ENCODE peak calls at places on chromosomes 11 and 22, in six cellular contexts. One of them, this sample, is unnamed.

GRCh38 chr22:26800858-26801257 is 143.5 kb downstream of the MIAT start:
- DNase-seq in psoas muscle: no peak
- DNase-seq in AG09319: no peak
- DNase-seq in spleen: no peak
- DNase-seq in lower lobe of right lung: no peak
- DNase-seq in osteocyte: no peak
- DNase-seq in this sample: no peak

GRCh38 chr11:69909561-69910518 is 90.6 kb upstream of the FGF3 start:
- DNase-seq in psoas muscle: peak; percentile 49
- DNase-seq in AG09319: no peak
- DNase-seq in spleen: peak; percentile 69
- DNase-seq in lower lobe of right lung: peak; percentile 34
- DNase-seq in osteocyte: no peak
- DNase-seq in this sample: no peak

GRCh38 chr22:23070418-23071162 is at the start of gene GNAZ:
- DNase-seq in psoas muscle: peak; percentile 59
- DNase-seq in AG09319: no peak
- DNase-seq in spleen: peak; percentile 88
- DNase-seq in lower lobe of right lung: peak; percentile 52
- DNase-seq in osteocyte: no peak
- DNase-seq in this sample: no peak

GRCh38 chr11:130653838-130654601 is 205.6 kb downstream of the ADAMTS15 start:
- DNase-seq in psoas muscle: peak; percentile 91
- DNase-seq in AG09319: no peak
- DNase-seq in spleen: no peak
- DNase-seq in lower lobe of right lung: peak; percentile 84
- DNase-seq in osteocyte: peak; percentile 67
- DNase-seq in this sample: no peak

GRCh38 chr11:67309166-67309565 is 5.8 kb downstream of the SSH3 start:
- DNase-seq in psoas muscle: no peak
- DNase-seq in AG09319: no peak
- DNase-seq in spleen: peak; percentile 59
- DNase-seq in lower lobe of right lung: no peak
- DNase-seq in osteocyte: no peak
- DNase-seq in this sample: no peak

GRCh38 chr22:46531776-46532175 is 5.6 kb downstream of the CELSR1 start:
- DNase-seq in psoas muscle: no peak
- DNase-seq in AG09319: no peak
- DNase-seq in spleen: no peak
- DNase-seq in lower lobe of right lung: no peak
- DNase-seq in osteocyte: no peak
- DNase-seq in this sample: no peak

GRCh38 chr22:20169253-20169822 is 18.5 kb upstream of the CCDC188 start:
- DNase-seq in psoas muscle: no peak
- DNase-seq in AG09319: no peak
- DNase-seq in spleen: no peak
- DNase-seq in lower lobe of right lung: no peak
- DNase-seq in osteocyte: no peak
- DNase-seq in this sample: no peak

GRCh38 chr11:11387201-11387600 is 34.2 kb upstream of the CSNK2A3 start:
- DNase-seq in psoas muscle: no peak
- DNase-seq in AG09319: no peak
- DNase-seq in spleen: no peak
- DNase-seq in lower lobe of right lung: no peak
- DNase-seq in osteocyte: no peak
- DNase-seq in this sample: no peak

GRCh38 chr11:34640050-34640971 is 19.4 kb downstream of the EHF start:
- DNase-seq in psoas muscle: no peak
- DNase-seq in AG09319: no peak
- DNase-seq in spleen: no peak
- DNase-seq in lower lobe of right lung: peak; percentile 87
- DNase-seq in osteocyte: no peak
- DNase-seq in this sample: no peak

GRCh38 chr11:18727499-18728236 is 1.7 kb upstream of the IGSF22 start:
- DNase-seq in psoas muscle: peak; percentile 52
- DNase-seq in AG09319: no peak
- DNase-seq in spleen: no peak
- DNase-seq in lower lobe of right lung: no peak
- DNase-seq in osteocyte: no peak
- DNase-seq in this sample: no peak

GRCh38 chr11:123365955-123366354 is 64.1 kb upstream of the GRAMD1B start:
- DNase-seq in psoas muscle: no peak
- DNase-seq in AG09319: no peak
- DNase-seq in spleen: no peak
- DNase-seq in lower lobe of right lung: no peak
- DNase-seq in osteocyte: no peak
- DNase-seq in this sample: no peak

GRCh38 chr11:114183041-114183511 is 113.1 kb upstream of the NNMT start:
- DNase-seq in psoas muscle: peak; percentile 74
- DNase-seq in AG09319: no peak
- DNase-seq in spleen: peak; percentile 89
- DNase-seq in lower lobe of right lung: no peak
- DNase-seq in osteocyte: no peak
- DNase-seq in this sample: peak; percentile 66

GRCh38 chr22:33329398-33329797 is 271.2 kb upstream of the SYN3 start:
- DNase-seq in psoas muscle: no peak
- DNase-seq in AG09319: no peak
- DNase-seq in spleen: no peak
- DNase-seq in lower lobe of right lung: no peak
- DNase-seq in osteocyte: no peak
- DNase-seq in this sample: no peak

GRCh38 chr22:18975434-18976196 is 39.5 kb upstream of the PRODH start:
- DNase-seq in psoas muscle: peak; percentile 28
- DNase-seq in AG09319: no peak
- DNase-seq in spleen: peak; percentile 75
- DNase-seq in lower lobe of right lung: peak; percentile 30
- DNase-seq in osteocyte: no peak
- DNase-seq in this sample: no peak

GRCh38 chr11:108135845-108136599 is 14.7 kb downstream of the ACAT1 start:
- DNase-seq in psoas muscle: no peak
- DNase-seq in AG09319: no peak
- DNase-seq in spleen: no peak
- DNase-seq in lower lobe of right lung: no peak
- DNase-seq in osteocyte: no peak
- DNase-seq in this sample: no peak
- TF ChIP-seq CTCF in psoas muscle: no peak
- TF ChIP-seq CTCF in AG09319: peak; percentile 22
- TF ChIP-seq CTCF in spleen: no peak
- TF ChIP-seq CTCF in lower lobe of right lung: no peak
- TF ChIP-seq CTCF in osteocyte: peak; percentile 32
- TF ChIP-seq CTCF in this sample: no peak

GRCh38 chr11:22177186-22177585 is 15.7 kb upstream of the ANO5 start:
- DNase-seq in psoas muscle: no peak
- DNase-seq in AG09319: no peak
- DNase-seq in spleen: no peak
- DNase-seq in lower lobe of right lung: no peak
- DNase-seq in osteocyte: no peak
- DNase-seq in this sample: no peak
- TF ChIP-seq CTCF in psoas muscle: no peak
- TF ChIP-seq CTCF in AG09319: no peak
- TF ChIP-seq CTCF in spleen: no peak
- TF ChIP-seq CTCF in lower lobe of right lung: no peak
- TF ChIP-seq CTCF in osteocyte: no peak
- TF ChIP-seq CTCF in this sample: no peak

DNA sequence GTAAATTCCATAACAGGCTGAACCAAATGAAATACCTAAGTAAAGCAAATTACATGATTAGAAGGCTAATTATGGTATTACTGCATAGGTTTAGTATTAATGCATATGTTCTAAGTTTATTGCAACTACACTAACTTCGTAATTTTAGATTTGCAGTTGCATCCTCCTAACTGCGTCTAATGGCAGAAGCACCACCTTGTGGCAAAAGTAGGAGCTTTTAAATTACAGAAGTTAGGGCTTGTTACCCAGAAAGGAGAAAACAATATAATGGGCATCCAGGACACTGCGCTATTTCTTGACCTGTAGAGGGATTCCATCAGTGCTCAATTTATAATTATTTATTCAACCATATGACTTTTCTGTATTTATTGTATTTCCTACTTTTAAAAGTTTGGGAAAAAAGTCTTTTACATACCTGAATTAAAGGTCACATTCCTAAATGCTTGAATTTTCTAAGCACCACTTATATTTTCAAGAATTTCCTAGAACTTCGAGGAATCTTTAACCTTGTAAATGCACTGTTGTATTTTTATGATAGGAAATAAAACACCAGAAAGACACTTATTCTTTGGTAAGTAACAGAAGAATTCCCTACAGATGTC is 16.3 kb upstream of the GPR83 start:
- DNase-seq in psoas muscle: no peak
- DNase-seq in AG09319: peak; percentile 11
- DNase-seq in spleen: no peak
- DNase-seq in lower lobe of right lung: no peak
- DNase-seq in osteocyte: no peak
- DNase-seq in this sample: no peak
- TF ChIP-seq CTCF in psoas muscle: peak; percentile 26
- TF ChIP-seq CTCF in AG09319: peak; percentile 68
- TF ChIP-seq CTCF in spleen: peak; percentile 17
- TF ChIP-seq CTCF in lower lobe of right lung: peak; percentile 43
- TF ChIP-seq CTCF in osteocyte: peak; percentile 70
- TF ChIP-seq CTCF in this sample: no peak

GRCh38 chr11:62238151-62238550 is 3.9 kb upstream of the SCGB1D2 start:
- DNase-seq in psoas muscle: no peak
- DNase-seq in AG09319: no peak
- DNase-seq in spleen: no peak
- DNase-seq in lower lobe of right lung: no peak
- DNase-seq in osteocyte: no peak
- DNase-seq in this sample: no peak

GRCh38 chr11:62237499-62237898 is 4.5 kb upstream of the SCGB1D2 start:
- DNase-seq in psoas muscle: no peak
- DNase-seq in AG09319: no peak
- DNase-seq in spleen: no peak
- DNase-seq in lower lobe of right lung: no peak
- DNase-seq in osteocyte: no peak
- DNase-seq in this sample: no peak

GRCh38 chr11:62236187-62236586 is 5.9 kb upstream of the SCGB1D2 start:
- DNase-seq in psoas muscle: no peak
- DNase-seq in AG09319: no peak
- DNase-seq in spleen: no peak
- DNase-seq in lower lobe of right lung: no peak
- DNase-seq in osteocyte: no peak
- DNase-seq in this sample: no peak

GRCh38 chr11:62233730-62234129 is 8.3 kb upstream of the SCGB1D2 start:
- DNase-seq in psoas muscle: no peak
- DNase-seq in AG09319: no peak
- DNase-seq in spleen: no peak
- DNase-seq in lower lobe of right lung: no peak
- DNase-seq in osteocyte: no peak
- DNase-seq in this sample: no peak
- TF ChIP-seq CTCF in psoas muscle: peak; percentile 8
- TF ChIP-seq CTCF in AG09319: no peak
- TF ChIP-seq CTCF in spleen: no peak
- TF ChIP-seq CTCF in lower lobe of right lung: no peak
- TF ChIP-seq CTCF in osteocyte: no peak
- TF ChIP-seq CTCF in this sample: no peak

GRCh38 chr22:25726241-25726640 is 15.7 kb upstream of the MYO18B start:
- DNase-seq in psoas muscle: no peak
- DNase-seq in AG09319: no peak
- DNase-seq in spleen: no peak
- DNase-seq in lower lobe of right lung: no peak
- DNase-seq in osteocyte: peak; percentile 42
- DNase-seq in this sample: no peak

GRCh38 chr22:25718109-25718830 is 23.7 kb upstream of the MYO18B start:
- DNase-seq in psoas muscle: no peak
- DNase-seq in AG09319: no peak
- DNase-seq in spleen: no peak
- DNase-seq in lower lobe of right lung: no peak
- DNase-seq in osteocyte: peak; percentile 32
- DNase-seq in this sample: no peak

GRCh38 chr22:25728064-25728463 is 13.9 kb upstream of the MYO18B start:
- DNase-seq in psoas muscle: no peak
- DNase-seq in AG09319: no peak
- DNase-seq in spleen: no peak
- DNase-seq in lower lobe of right lung: no peak
- DNase-seq in osteocyte: no peak
- DNase-seq in this sample: no peak

GRCh38 chr22:25716637-25717036 is 25.4 kb upstream of the MYO18B start:
- DNase-seq in psoas muscle: no peak
- DNase-seq in AG09319: no peak
- DNase-seq in spleen: no peak
- DNase-seq in lower lobe of right lung: no peak
- DNase-seq in osteocyte: peak; percentile 69
- DNase-seq in this sample: no peak

DNA sequence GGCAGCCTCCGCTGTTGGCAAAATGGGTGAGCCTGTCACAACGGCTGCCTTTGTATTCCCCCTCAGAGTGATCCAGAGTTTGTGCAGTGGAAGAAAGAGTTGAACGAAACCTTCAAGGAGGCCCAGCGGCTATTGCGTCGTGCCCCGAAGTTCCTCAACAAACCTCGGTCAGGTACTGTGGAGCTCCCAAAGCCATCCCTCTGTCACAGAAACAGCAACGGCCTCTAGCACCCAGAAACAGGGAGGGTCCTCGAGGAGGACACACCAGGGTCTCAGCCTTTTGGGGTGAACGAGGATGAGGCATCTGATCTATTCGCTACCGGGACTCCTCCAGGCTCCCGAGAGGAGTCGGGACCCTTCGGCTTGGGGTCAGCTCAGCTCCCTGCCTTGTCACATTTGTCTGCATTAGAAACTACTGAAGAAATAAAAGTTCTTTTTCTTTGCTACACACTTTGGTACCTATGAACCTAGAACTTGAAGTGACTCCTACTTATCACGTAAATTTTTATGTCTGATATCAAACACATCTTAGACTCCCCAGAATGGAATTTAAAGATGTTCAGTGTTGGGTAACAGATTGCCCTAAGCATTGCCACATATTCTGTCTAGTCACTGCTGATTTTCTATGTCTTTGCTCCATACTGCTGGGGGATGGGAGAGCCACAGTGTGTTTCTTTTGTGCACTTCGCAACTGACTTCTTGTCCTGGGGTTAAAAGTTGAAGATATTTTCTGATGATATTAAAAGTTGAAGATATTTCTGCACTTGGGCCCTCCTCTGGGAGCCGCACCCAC is 19.6 kb upstream of the MYO18B start:
- DNase-seq in psoas muscle: no peak
- DNase-seq in AG09319: no peak
- DNase-seq in spleen: no peak
- DNase-seq in lower lobe of right lung: no peak
- DNase-seq in osteocyte: peak; percentile 68
- DNase-seq in this sample: no peak
- TF ChIP-seq CTCF in psoas muscle: no peak
- TF ChIP-seq CTCF in AG09319: no peak
- TF ChIP-seq CTCF in spleen: no peak
- TF ChIP-seq CTCF in lower lobe of right lung: no peak
- TF ChIP-seq CTCF in osteocyte: no peak
- TF ChIP-seq CTCF in this sample: no peak